ENCODE peak calls at places on chromosomes 3 and 15, in four cellular contexts. Y is brain microvascular endothelial cell, J is NCI-H1105, F is M059J. P is an unnamed sample.

GRCh38 chr15:41473418-41473817 is 20.3 kb upstream of the ITPKA start:
- DNase-seq in J (no peak), F (no peak), Y (no peak), P (no peak)

GRCh38 chr3:164522073-164522763 is 556.1 kb downstream of the SI start:
- DNase-seq in F (no peak), J (no peak), Y (no peak), P (peak)

GRCh38 chr3:143121240-143122088 is 1.9 kb downstream of the CHST2 start:
- DNase-seq in J (no peak), Y (peak), F (no peak), P (peak)

GRCh38 chr3:160133757-160134156 is 91.5 kb upstream of the C3orf80 start:
- DNase-seq in J (no peak), F (peak), Y (no peak), P (peak)

GRCh38 chr15:41578736-41579383 is 19.8 kb downstream of the TYRO3 start:
- DNase-seq in Y (no peak), J (no peak), F (no peak), P (no peak)

GRCh38 chr3:45684327-45684892 is 4.8 kb upstream of the SACM1L start:
- DNase-seq in F (no peak), Y (no peak), J (no peak), P (no peak)

GRCh38 chr3:196528639-196529233 is 13.6 kb upstream of the SMCO1 start:
- DNase-seq in F (peak), J (peak), Y (peak), P (peak)

GRCh38 chr15:40984963-40985362 is 31.7 kb downstream of the CHAC1 start:
- DNase-seq in J (no peak), F (peak), Y (peak), P (no peak)

GRCh38 chr15:64842986-64843561 is 1.4 kb downstream of the PLEKHO2 start:
- DNase-seq in Y (peak), J (no peak), F (peak), P (no peak)

GRCh38 chr3:62261121-62261520 is 112.2 kb downstream of the FEZF2 start:
- DNase-seq in F (no peak), Y (no peak), J (peak), P (no peak)

GRCh38 chr3:68535782-68536181 is 396.6 kb downstream of the TAFA4 start:
- DNase-seq in Y (no peak), J (no peak), F (no peak), P (no peak)

GRCh38 chr3:170488802-170489201 is 70.1 kb downstream of the CLDN11 start:
- DNase-seq in J (no peak), F (peak), Y (peak), P (no peak)

GRCh38 chr3:30530084-30530483 is 76.3 kb upstream of the TGFBR2 start:
- DNase-seq in J (no peak), Y (no peak), F (no peak), P (no peak)

GRCh38 chr15:89756897-89757296 is 5.8 kb upstream of the MESP1 start:
- DNase-seq in F (peak), Y (no peak), J (no peak), P (no peak)

GRCh38 chr3:99647081-99647480 is 8.7 kb downstream of the COL8A1 start:
- DNase-seq in F (no peak), Y (peak), J (no peak), P (no peak)

GRCh38 chr3:188034989-188035388 is 119.0 kb upstream of the LPP start:
- DNase-seq in F (no peak), Y (no peak), J (no peak), P (no peak)

GRCh38 chr3:55203486-55204010 is 275.7 kb upstream of the LRTM1 start:
- DNase-seq in F (peak), J (no peak), Y (no peak), P (no peak)

GRCh38 chr3:96657710-96658109 is 156.7 kb upstream of the EPHA6 start:
- DNase-seq in J (no peak), Y (no peak), F (peak), P (no peak)

GRCh38 chr15:85403745-85404144 is 23.3 kb downstream of the AKAP13 start:
- DNase-seq in Y (no peak), J (no peak), F (peak), P (peak)

GRCh38 chr3:62167566-62168262 is 205.6 kb downstream of the FEZF2 start:
- DNase-seq in F (peak), Y (no peak), J (no peak), P (no peak)

GRCh38 chr3:10764314-10765051 is 51.5 kb upstream of the SLC6A11 start:
- DNase-seq in J (no peak), F (no peak), Y (no peak), P (no peak)

GRCh38 chr3:42853739-42854302 is 21.9 kb downstream of the CYP8B1 start:
- DNase-seq in J (no peak), Y (no peak), F (no peak), P (no peak)

GRCh38 chr3:12810963-12811362 is 14.5 kb downstream of the CAND2 start:
- DNase-seq in J (no peak), Y (no peak), F (no peak), P (no peak)